ENCODE peak calls at places on chromosome 20, in seven cellular contexts. P is HepG2, L is GM12878, S is SK-N-SH, F is HCT116, X is K562, B is H1. O is an unnamed sample.

GRCh38 chr20:45235995-45236394 is 14.8 kb downstream of the SEMG2 start:
- DNase-seq in P (no peak), S (no peak), X (peak), B (peak), L (no peak), F (no peak), O (peak)

GRCh38 chr20:8388707-8389106 is 256.6 kb downstream of the PLCB1 start:
- DNase-seq in X (no peak), F (no peak), P (no peak), S (no peak), L (no peak), B (no peak), O (no peak)

GRCh38 chr20:62231292-62231691 is 7.0 kb upstream of the OSBPL2 start:
- DNase-seq in L (no peak), F (no peak), X (no peak), S (no peak), P (no peak), B (no peak), O (no peak)

GRCh38 chr20:57167971-57168693 is 98.3 kb downstream of the BMP7 start:
- DNase-seq in X (no peak), S (no peak), L (no peak), B (no peak), P (no peak), F (peak), O (peak)

GRCh38 chr20:2673453-2673852 is 9.4 kb upstream of the IDH3B start:
- DNase-seq in S (no peak), L (no peak), P (no peak), X (no peak), F (no peak), B (no peak), O (no peak)

GRCh38 chr20:43541214-43541613 is 17.6 kb upstream of the SGK2 start:
- DNase-seq in F (no peak), X (no peak), L (no peak), B (no peak), P (no peak), S (no peak), O (no peak)

GRCh38 chr20:4748847-4749246 is 27.1 kb downstream of the PRND start:
- DNase-seq in B (no peak), L (no peak), X (no peak), F (no peak), P (no peak), S (no peak), O (no peak)

GRCh38 chr20:46333136-46333991 is 25.1 kb upstream of the CDH22 start:
- DNase-seq in X (no peak), F (no peak), L (no peak), B (no peak), P (no peak), S (peak), O (no peak)

GRCh38 chr20:34954905-34955231 is 738 bp downstream of the GSS start:
- DNase-seq in L (no peak), F (peak), S (peak), X (peak), P (peak), B (no peak), O (peak)
- TF ChIP-seq JUND in L (no peak), F (no peak), S (no peak), X (no peak), P (no peak), B (no peak), O (no peak)

GRCh38 chr20:54494303-54495006 is 19.1 kb downstream of the DOK5 start:
- DNase-seq in S (no peak), B (no peak), F (no peak), L (no peak), X (no peak), P (no peak), O (no peak)
- TF ChIP-seq JUND in S (no peak), B (no peak), F (no peak), L (no peak), X (no peak), P (no peak), O (no peak)

GRCh38 chr20:64183313-64183712 is 19.1 kb downstream of the MYT1 start:
- DNase-seq in X (no peak), P (no peak), F (no peak), S (no peak), L (no peak), B (no peak), O (no peak)

GRCh38 chr20:64180673-64181072 is 16.4 kb downstream of the MYT1 start:
- DNase-seq in X (no peak), P (no peak), S (no peak), B (no peak), F (no peak), L (no peak), O (no peak)

GRCh38 chr20:64184795-64185194 is 20.5 kb downstream of the MYT1 start:
- DNase-seq in S (no peak), L (no peak), X (no peak), B (no peak), F (no peak), P (no peak), O (no peak)

GRCh38 chr20:64181391-64181790 is 17.1 kb downstream of the MYT1 start:
- DNase-seq in X (no peak), B (no peak), L (no peak), P (no peak), F (no peak), S (no peak), O (no peak)

GRCh38 chr20:64182146-64182865 is 18.1 kb downstream of the MYT1 start:
- DNase-seq in L (no peak), X (no peak), F (no peak), S (no peak), B (no peak), P (no peak), O (no peak)
- TF ChIP-seq JUND in L (no peak), X (no peak), F (no peak), S (no peak), B (no peak), P (no peak), O (no peak)

GRCh38 chr20:31473331-31474096 is 1.4 kb downstream of the DEFB124 start:
- DNase-seq in X (no peak), P (no peak), F (no peak), L (no peak), S (no peak), B (no peak), O (no peak)
- TF ChIP-seq JUND in X (no peak), P (no peak), F (no peak), L (no peak), S (no peak), B (no peak), O (no peak)

DNA sequence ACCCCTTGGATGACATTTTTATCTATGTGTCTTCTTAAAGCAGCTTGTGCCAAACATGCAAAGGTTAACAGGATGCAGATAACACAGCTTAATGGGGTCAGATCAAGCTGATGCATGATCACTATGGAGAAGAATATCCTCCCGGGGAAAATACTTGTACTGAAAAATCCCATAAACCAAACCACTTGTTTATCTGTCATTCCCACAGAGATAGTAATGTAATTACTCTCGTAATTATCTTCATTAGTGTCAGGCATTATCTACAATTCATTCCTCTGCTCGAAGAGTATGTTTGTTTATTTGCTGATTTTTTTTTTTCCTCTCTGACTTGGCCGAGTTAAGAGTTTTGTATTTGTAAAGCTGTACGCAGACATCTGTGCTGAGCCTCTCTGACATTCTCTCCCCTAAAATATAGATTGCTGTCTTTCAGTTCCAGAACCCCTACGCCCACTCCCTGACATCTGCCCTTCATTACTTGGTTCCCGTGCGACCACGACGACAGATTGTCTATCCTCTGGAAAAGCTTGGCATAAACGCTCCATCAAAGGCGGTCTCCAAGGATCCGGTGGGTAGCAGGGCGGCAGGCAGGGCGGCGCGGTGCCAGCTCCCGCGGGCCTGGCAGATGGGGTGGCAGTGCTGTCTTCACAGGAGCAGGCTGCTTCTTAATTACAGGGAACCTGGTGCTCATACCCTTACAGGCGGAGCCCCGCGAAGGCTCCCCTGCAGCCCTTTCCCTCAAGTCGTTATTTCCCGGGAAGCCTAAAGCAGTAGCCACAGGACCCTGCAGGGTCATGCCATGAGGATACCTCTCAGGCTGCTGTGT is 147.2 kb downstream of the CFAP61 start:
- DNase-seq in P (no peak), B (no peak), X (no peak), F (no peak), S (peak), L (no peak), O (no peak)
- TF ChIP-seq JUND in P (no peak), B (no peak), X (no peak), F (no peak), S (no peak), L (no peak), O (peak)

DNA sequence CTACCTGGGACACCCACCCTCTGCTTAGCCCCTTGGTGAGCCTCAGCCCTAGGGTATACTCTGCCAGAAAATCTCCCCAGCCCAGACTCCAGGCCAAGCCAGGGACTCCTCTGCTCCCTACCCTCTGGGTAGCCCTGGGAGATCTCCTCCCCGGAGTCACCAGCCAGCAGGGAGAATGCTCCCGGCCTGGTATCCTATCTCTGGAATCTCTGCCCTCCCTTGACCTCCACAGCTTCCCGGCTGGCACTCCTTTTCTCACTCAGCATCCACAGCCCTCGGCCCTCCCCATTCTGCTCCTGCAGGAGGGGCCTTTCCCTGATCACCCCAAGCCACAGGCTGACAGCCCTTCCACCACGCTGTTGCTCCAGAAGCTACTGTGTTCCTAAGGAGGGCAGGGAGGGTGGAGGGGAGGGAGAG is 22.6 kb downstream of the NOL4L start:
- DNase-seq in X (no peak), B (no peak), F (no peak), L (no peak), P (peak), S (peak), O (no peak)
- TF ChIP-seq JUND in X (no peak), B (no peak), F (no peak), L (no peak), P (no peak), S (no peak), O (no peak)

GRCh38 chr20:19222520-19223040 is 10.1 kb downstream of the SLC24A3 start:
- DNase-seq in P (no peak), F (no peak), B (no peak), L (no peak), S (no peak), X (no peak), O (no peak)
- TF ChIP-seq JUND in P (no peak), F (no peak), B (no peak), L (no peak), S (no peak), X (no peak), O (no peak)

DNA sequence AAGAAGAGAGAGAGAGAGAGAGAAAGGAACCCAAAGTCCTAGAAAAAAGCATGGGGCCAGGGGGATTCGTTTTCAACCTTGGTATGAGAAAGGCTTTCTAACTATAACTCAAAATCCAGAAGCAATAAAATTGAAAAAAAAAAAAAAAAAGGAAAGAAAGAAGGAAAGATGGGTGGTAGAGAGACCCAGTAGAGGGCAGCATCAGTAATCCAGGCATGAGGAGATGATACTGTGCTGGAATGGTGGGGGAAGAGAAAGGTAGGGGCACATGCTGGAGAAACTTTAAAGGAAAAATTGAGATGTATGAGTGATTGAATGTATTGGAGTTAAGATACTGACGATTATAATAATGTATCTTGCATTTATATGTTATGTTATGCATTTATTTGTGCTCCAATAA is 1040.7 kb upstream of the FLRT3 start:
- DNase-seq in P (no peak), F (no peak), L (no peak), S (no peak), B (no peak), X (no peak), O (no peak)
- TF ChIP-seq JUND in P (no peak), F (no peak), L (no peak), S (no peak), B (no peak), X (no peak), O (no peak)

GRCh38 chr20:35446356-35447078 is 8.5 kb upstream of the GDF5 start:
- DNase-seq in L (no peak), F (no peak), P (no peak), B (no peak), S (no peak), X (no peak), O (no peak)

GRCh38 chr20:35451295-35451694 is 4.1 kb upstream of the CEP250 start:
- DNase-seq in S (no peak), F (no peak), B (no peak), X (no peak), P (no peak), L (no peak), O (peak)

GRCh38 chr20:35448788-35449373 is 6.5 kb upstream of the CEP250 start:
- DNase-seq in L (no peak), X (no peak), P (peak), B (no peak), F (no peak), S (no peak), O (no peak)

GRCh38 chr20:35444226-35444625 is 6.2 kb upstream of the GDF5 start:
- DNase-seq in P (no peak), L (no peak), F (no peak), B (no peak), S (no peak), X (no peak), O (no peak)

GRCh38 chr20:35447082-35447789 is 8.2 kb upstream of the CEP250 start:
- DNase-seq in P (peak), F (peak), L (peak), B (peak), S (peak), X (peak), O (peak)
- TF ChIP-seq JUND in P (no peak), F (no peak), L (no peak), B (no peak), S (no peak), X (no peak), O (no peak)

GRCh38 chr20:64114356-64114971 is 7.1 kb upstream of the NPBWR2 start:
- DNase-seq in P (no peak), L (no peak), S (peak), F (no peak), B (no peak), X (no peak), O (no peak)

GRCh38 chr20:64112691-64113443 is 5.5 kb upstream of the NPBWR2 start:
- DNase-seq in P (no peak), B (no peak), X (no peak), S (peak), L (no peak), F (no peak), O (no peak)

GRCh38 chr20:64111841-64112641 is 4.7 kb upstream of the NPBWR2 start:
- DNase-seq in L (no peak), X (no peak), F (no peak), P (no peak), B (no peak), S (peak), O (no peak)

GRCh38 chr20:64113796-64114355 is 6.5 kb upstream of the NPBWR2 start:
- DNase-seq in B (no peak), L (no peak), S (peak), F (no peak), P (no peak), X (no peak), O (no peak)

DNA sequence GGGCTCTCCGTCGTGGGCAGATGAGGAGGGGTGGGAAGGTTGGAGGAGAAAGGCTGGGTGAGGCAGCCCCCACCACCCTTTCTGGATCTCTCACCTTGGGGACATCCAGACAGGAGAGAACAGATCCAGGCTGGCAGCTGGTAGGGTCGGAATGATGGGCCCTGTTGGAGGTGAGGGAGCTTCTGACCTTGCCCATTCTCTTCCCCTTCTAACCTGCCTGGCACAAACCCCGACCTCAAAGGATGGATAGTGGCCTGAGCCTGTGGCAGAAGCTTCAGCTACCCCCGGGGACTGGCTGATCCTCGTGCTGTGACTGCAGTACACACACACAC is 6.0 kb upstream of the NPBWR2 start:
- DNase-seq in F (no peak), P (no peak), L (no peak), B (no peak), X (no peak), S (peak), O (no peak)
- TF ChIP-seq JUND in F (no peak), P (no peak), L (no peak), B (no peak), X (no peak), S (no peak), O (no peak)

O was measured in T47D.